ENCODE peak calls at places on chromosome 10, in ten cellular contexts. X, D, P, I, H, L, S, G, B and K are unnamed samples.

GRCh38 chr10:29841724-29842649 is 207.2 kb upstream of the SVIL start:
- DNase-seq in L (no peak), P (peak; percentile 63), X (no peak), D (no peak), I (peak; percentile 75), G (no peak), H (no peak), S (peak; percentile 60), B (peak; percentile 30), K (no peak)

GRCh38 chr10:93751832-93752231 is 5.9 kb upstream of the LGI1 start:
- DNase-seq in S (no peak), H (no peak), L (peak; percentile 10), I (no peak), D (peak; percentile 36), X (no peak), B (peak; percentile 40), P (no peak), G (no peak), K (peak; percentile 35)

GRCh38 chr10:133126431-133127290 is 33.4 kb upstream of the KNDC1 start:
- DNase-seq in B (no peak), D (no peak), X (peak; percentile 68), P (no peak), L (no peak), I (peak; percentile 41), H (no peak), S (peak; percentile 43), G (no peak), K (no peak)

GRCh38 chr10:3806603-3807002 is 21.6 kb upstream of the KLF6 start:
- DNase-seq in D (peak; percentile 83), S (no peak), B (peak; percentile 67), L (peak; percentile 96), I (peak; percentile 62), G (no peak), P (no peak), H (peak; percentile 89), X (no peak), K (peak; percentile 88)

GRCh38 chr10:126407831-126408230 is 19.6 kb upstream of the ADAM12 start:
- DNase-seq in H (no peak), B (no peak), L (peak; percentile 24), X (no peak), G (no peak), D (peak; percentile 27), I (no peak), P (no peak), S (no peak), K (peak; percentile 40)

GRCh38 chr10:59342723-59343122 is 19.6 kb downstream of the FAM13C start:
- DNase-seq in L (no peak), I (no peak), G (no peak), D (no peak), X (no peak), B (no peak), P (no peak), S (no peak), H (no peak), K (no peak)

GRCh38 chr10:3094565-3095168 is 27.3 kb downstream of the PFKP start:
- DNase-seq in P (no peak), B (peak; percentile 51), G (no peak), I (no peak), X (no peak), L (no peak), S (no peak), D (peak; percentile 51), H (no peak), K (peak; percentile 58)

GRCh38 chr10:50439806-50440205 is 183.9 kb downstream of the SGMS1 start:
- DNase-seq in I (no peak), B (no peak), H (no peak), D (no peak), S (no peak), G (no peak), L (no peak), X (no peak), P (no peak), K (no peak)

GRCh38 chr10:89337493-89337892 is 9.7 kb downstream of the IFIT3 start:
- DNase-seq in G (peak; percentile 45), H (no peak), L (peak; percentile 68), S (no peak), B (peak; percentile 45), D (peak; percentile 36), P (no peak), I (no peak), X (no peak), K (no peak)

GRCh38 chr10:133151528-133151927 is 8.5 kb upstream of the KNDC1 start:
- DNase-seq in L (no peak), P (no peak), H (no peak), B (no peak), D (no peak), G (no peak), X (no peak), S (no peak), I (peak; percentile 36), K (no peak)

GRCh38 chr10:123521076-123521475 is 145.1 kb upstream of the GPR26 start:
- DNase-seq in D (no peak), G (no peak), H (no peak), S (no peak), X (no peak), B (no peak), P (no peak), I (no peak), L (no peak), K (no peak)

DNA sequence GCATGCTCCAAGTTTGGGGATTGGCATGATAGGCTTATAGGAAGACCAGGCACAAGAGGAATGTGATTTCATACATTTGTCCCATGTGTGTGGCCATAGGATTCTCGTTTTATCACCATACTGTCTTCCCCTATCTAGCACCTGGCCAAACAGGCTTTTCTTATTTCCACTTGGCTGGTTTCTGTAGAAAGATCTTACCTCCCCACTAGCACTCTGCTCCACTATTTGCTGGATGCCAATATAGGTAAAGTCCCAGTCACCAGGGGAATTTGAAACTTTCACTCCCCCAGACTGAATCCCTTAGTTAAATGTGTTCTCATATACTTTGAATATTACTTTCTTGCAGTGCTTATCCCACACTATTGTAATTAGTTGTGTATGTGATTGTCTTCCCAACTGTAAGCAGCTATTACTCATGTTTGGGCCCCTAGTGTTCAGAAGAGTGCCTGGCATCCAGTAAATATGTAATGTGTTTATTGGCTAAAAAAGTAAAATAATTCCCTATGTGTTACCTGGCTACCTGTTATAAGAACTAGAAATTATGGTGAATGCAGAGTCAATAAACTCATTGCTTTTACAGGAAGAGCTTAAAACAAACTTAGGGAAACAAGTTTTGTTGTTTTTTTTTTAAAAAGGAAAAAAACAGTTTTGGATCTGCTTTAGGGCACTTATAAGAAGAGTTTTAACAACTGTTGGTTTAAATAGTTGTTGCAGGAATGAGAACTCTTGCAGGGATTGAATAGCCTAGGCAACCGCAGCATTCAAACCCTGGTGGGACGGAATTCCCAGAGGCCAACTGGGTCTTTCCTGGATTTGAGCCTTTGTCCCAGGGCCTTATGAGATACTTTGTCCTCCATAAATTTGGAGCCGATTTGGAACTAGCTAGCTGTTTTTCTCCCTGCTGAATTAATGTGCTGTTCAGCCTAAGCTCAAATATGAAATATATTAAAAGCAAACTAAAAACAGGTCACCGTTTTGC is 109.2 kb downstream of the LRMDA start:
- DNase-seq in S (no peak), L (no peak), P (no peak), I (no peak), B (no peak), G (no peak), X (no peak), H (no peak), D (no peak), K (no peak)
- TF ChIP-seq CTCF in S (no peak), L (peak; percentile 31), P (no peak), I (no peak), B (no peak), G (no peak), X (no peak), H (peak; percentile 5), D (peak; percentile 21), K (peak; percentile 28)

GRCh38 chr10:52908483-52908882 is 135.9 kb upstream of the MBL2 start:
- DNase-seq in H (no peak), X (no peak), L (no peak), I (no peak), S (no peak), G (no peak), D (no peak), B (no peak), P (no peak), K (no peak)
- H3K4me3 ChIP-seq in H (no peak overlapping the region), X (no peak overlapping the region), L (no peak overlapping the region), I (no peak overlapping the region), S (no peak overlapping the region), G (no peak overlapping the region), D (no peak overlapping the region), B (no peak overlapping the region), P (no peak overlapping the region), K (no peak overlapping the region)

DNA sequence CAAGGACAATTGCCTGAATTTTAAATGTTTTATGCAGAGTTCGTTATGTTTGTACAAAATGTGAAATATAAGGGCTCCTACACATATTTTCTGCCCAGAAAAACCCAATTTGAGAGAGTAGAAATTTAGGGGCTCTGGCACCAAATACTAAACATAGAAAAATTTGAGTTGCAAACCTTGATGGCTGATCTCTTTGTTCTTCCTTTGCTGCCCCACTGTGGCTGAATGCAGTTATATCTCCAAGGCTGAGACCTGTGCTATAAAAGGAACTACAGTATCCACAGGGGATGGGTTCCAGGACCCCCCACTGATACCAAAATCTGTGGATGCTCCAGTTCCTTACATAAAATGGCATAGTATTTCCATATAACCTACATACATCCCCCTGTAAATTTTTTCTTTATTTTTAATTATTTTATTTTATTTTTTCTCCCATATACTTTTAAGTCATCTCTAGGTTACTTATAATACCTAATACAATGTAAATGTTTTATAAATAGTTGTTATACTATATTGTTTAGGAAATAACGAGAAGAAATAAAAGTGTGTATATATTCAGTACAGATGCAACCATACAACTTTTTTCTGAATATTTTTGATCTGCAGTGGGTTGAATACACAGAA is 22.5 kb downstream of the CFAP43 start:
- DNase-seq in L (peak; percentile 50), H (no peak), G (no peak), I (no peak), P (no peak), B (peak; percentile 64), S (no peak), D (peak; percentile 61), X (no peak), K (peak; percentile 60)
- TF ChIP-seq CTCF in L (peak; percentile 65), H (peak; percentile 84), G (peak; percentile 55), I (peak; percentile 59), P (peak; percentile 53), B (peak; percentile 66), S (no peak), D (peak; percentile 61), X (peak; percentile 52), K (peak; percentile 73)

GRCh38 chr10:7082967-7083366 is 327.9 kb downstream of the SFMBT2 start:
- DNase-seq in G (peak; percentile 36), I (no peak), L (no peak), H (no peak), P (no peak), D (peak; percentile 17), S (no peak), B (peak; percentile 3), X (no peak), K (peak; percentile 4)

GRCh38 chr10:7084255-7085005 is 326.4 kb downstream of the SFMBT2 start:
- DNase-seq in I (no peak), L (no peak), S (no peak), D (no peak), P (no peak), G (no peak), B (no peak), X (no peak), H (no peak), K (no peak)

GRCh38 chr10:7090529-7090928 is 320.3 kb downstream of the SFMBT2 start:
- DNase-seq in G (no peak), I (no peak), B (no peak), S (no peak), H (no peak), D (no peak), L (peak; percentile 15), X (no peak), P (no peak), K (peak; percentile 5)

GRCh38 chr10:7085913-7086589 is 324.8 kb downstream of the SFMBT2 start:
- DNase-seq in H (no peak), L (peak; percentile 69), S (no peak), G (peak; percentile 24), I (no peak), P (no peak), D (peak; percentile 63), B (peak; percentile 41), X (no peak), K (peak; percentile 17)

GRCh38 chr10:7085147-7085912 is 325.5 kb downstream of the SFMBT2 start:
- DNase-seq in I (no peak), H (no peak), P (no peak), L (peak; percentile 45), S (no peak), G (no peak), X (no peak), D (peak; percentile 3), B (no peak), K (no peak)
- H3K4me3 ChIP-seq in I (no peak overlapping the region), H (no peak overlapping the region), P (no peak overlapping the region), L (no peak overlapping the region), S (no peak overlapping the region), G (no peak overlapping the region), X (no peak overlapping the region), D (no peak overlapping the region), B (no peak overlapping the region), K (no peak overlapping the region)